ENCODE peak calls at places on chromosomes 13 and 19, in four cellular contexts. One of them, this sample, is unnamed.

GRCh38 chr19:12789098-12789903 is 2.0 kb upstream of the JUNB start:
- DNase-seq in H9: no peak
- DNase-seq in neural progenitor cell: peak; percentile 72
- DNase-seq in thoracic aorta: no peak
- DNase-seq in this sample: no peak

GRCh38 chr13:99681695-99682094 is 180.4 kb downstream of the TM9SF2 start:
- DNase-seq in H9: peak; percentile 84
- DNase-seq in neural progenitor cell: no peak
- DNase-seq in thoracic aorta: no peak
- DNase-seq in this sample: no peak

GRCh38 chr13:79309690-79310089 is 96.4 kb downstream of the RBM26 start:
- DNase-seq in H9: no peak
- DNase-seq in neural progenitor cell: no peak
- DNase-seq in thoracic aorta: no peak
- DNase-seq in this sample: no peak

GRCh38 chr19:8208119-8208709 is 956 bp upstream of the CERS4 start:
- DNase-seq in H9: peak; percentile 76
- DNase-seq in neural progenitor cell: peak; percentile 28
- DNase-seq in thoracic aorta: no peak
- DNase-seq in this sample: peak; percentile 54

GRCh38 chr19:11227201-11227886 is 12.1 kb upstream of the ANGPTL8 start:
- DNase-seq in H9: peak; percentile 98
- DNase-seq in neural progenitor cell: peak; percentile 28
- DNase-seq in thoracic aorta: no peak
- DNase-seq in this sample: no peak

GRCh38 chr19:34985249-34986022 is 14.7 kb upstream of the GRAMD1A start:
- DNase-seq in H9: peak; percentile 67
- DNase-seq in neural progenitor cell: peak; percentile 38
- DNase-seq in thoracic aorta: no peak
- DNase-seq in this sample: peak; percentile 63

GRCh38 chr13:50136678-50137077 is 121.4 kb downstream of the KCNRG start:
- DNase-seq in H9: no peak
- DNase-seq in neural progenitor cell: no peak
- DNase-seq in thoracic aorta: no peak
- DNase-seq in this sample: no peak

GRCh38 chr13:110914293-110915056 is 394 bp downstream of the ANKRD10 start:
- DNase-seq in H9: peak; percentile 56
- DNase-seq in neural progenitor cell: peak; percentile 90
- DNase-seq in thoracic aorta: peak; percentile 21
- DNase-seq in this sample: peak; percentile 90

GRCh38 chr19:29277107-29277506 is 64.2 kb upstream of the UQCRFS1 start:
- DNase-seq in H9: peak; percentile 82
- DNase-seq in neural progenitor cell: peak; percentile 46
- DNase-seq in thoracic aorta: no peak
- DNase-seq in this sample: no peak

GRCh38 chr19:10553943-10554381 is 10.3 kb downstream of the ATG4D start:
- DNase-seq in H9: no peak
- DNase-seq in neural progenitor cell: no peak
- DNase-seq in thoracic aorta: no peak
- DNase-seq in this sample: no peak

GRCh38 chr13:39777527-39778061 is 122.1 kb downstream of the COG6 start:
- DNase-seq in H9: no peak
- DNase-seq in neural progenitor cell: peak; percentile 41
- DNase-seq in thoracic aorta: no peak
- DNase-seq in this sample: no peak

DNA sequence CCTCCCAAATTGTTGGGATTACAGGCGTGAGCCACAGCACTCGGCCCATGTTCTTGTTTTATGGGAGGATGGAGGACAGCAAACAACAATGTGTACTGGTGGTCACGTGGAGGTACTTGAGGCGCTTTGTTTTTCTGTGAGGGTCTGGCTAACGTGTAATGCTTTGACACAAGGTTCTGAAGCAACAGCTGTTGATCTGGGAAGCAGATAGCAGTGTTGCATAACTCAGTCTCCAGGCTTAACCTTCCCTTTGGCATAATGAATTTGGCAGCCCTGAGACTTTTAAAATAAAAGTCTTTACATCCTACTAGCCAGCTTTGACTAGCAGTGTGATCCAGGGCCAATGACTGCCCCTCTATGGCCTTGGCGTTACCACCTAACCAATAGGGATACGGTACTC is 6.9 kb upstream of the ZNF580 start:
- DNase-seq in H9: no peak
- DNase-seq in neural progenitor cell: no peak
- DNase-seq in thoracic aorta: no peak
- DNase-seq in this sample: no peak
- H3K27ac ChIP-seq in H9: no peak overlapping the region
- H3K27ac ChIP-seq in neural progenitor cell: no peak overlapping the region
- H3K27ac ChIP-seq in thoracic aorta: no peak overlapping the region
- H3K27ac ChIP-seq in this sample: peak overlapping the region; percentile 99

GRCh38 chr19:44401108-44401786 is at the start of gene ZNF285:
- DNase-seq in H9: peak; percentile 97
- DNase-seq in neural progenitor cell: peak; percentile 98
- DNase-seq in thoracic aorta: peak; percentile 52
- DNase-seq in this sample: peak; percentile 92
- H3K27ac ChIP-seq in H9: no peak within 1 kb of the TSS
- H3K27ac ChIP-seq in neural progenitor cell: no peak within 1 kb of the TSS
- H3K27ac ChIP-seq in thoracic aorta: no peak within 1 kb of the TSS
- H3K27ac ChIP-seq in this sample: no peak within 1 kb of the TSS

GRCh38 chr19:3046621-3047306 is 15.5 kb downstream of the TLE5 start:
- DNase-seq in H9: peak; percentile 74
- DNase-seq in neural progenitor cell: peak; percentile 93
- DNase-seq in thoracic aorta: no peak
- DNase-seq in this sample: peak; percentile 49

GRCh38 chr19:3049089-3049488 is 13.2 kb downstream of the TLE5 start:
- DNase-seq in H9: no peak
- DNase-seq in neural progenitor cell: no peak
- DNase-seq in thoracic aorta: no peak
- DNase-seq in this sample: no peak

GRCh38 chr19:3047307-3048189 is 14.7 kb downstream of the TLE5 start:
- DNase-seq in H9: peak; percentile 85
- DNase-seq in neural progenitor cell: peak; percentile 92
- DNase-seq in thoracic aorta: peak; percentile 41
- DNase-seq in this sample: peak; percentile 84

GRCh38 chr19:3048190-3048533 is 14.1 kb downstream of the TLE5 start:
- DNase-seq in H9: no peak
- DNase-seq in neural progenitor cell: no peak
- DNase-seq in thoracic aorta: no peak
- DNase-seq in this sample: no peak

GRCh38 chr19:3045885-3046603 is 16.3 kb downstream of the TLE5 start:
- DNase-seq in H9: peak; percentile 73
- DNase-seq in neural progenitor cell: peak; percentile 88
- DNase-seq in thoracic aorta: no peak
- DNase-seq in this sample: no peak
- H3K27ac ChIP-seq in H9: no peak overlapping the region
- H3K27ac ChIP-seq in neural progenitor cell: no peak overlapping the region
- H3K27ac ChIP-seq in thoracic aorta: no peak overlapping the region
- H3K27ac ChIP-seq in this sample: no peak overlapping the region

GRCh38 chr13:46639033-46639981 is 86.3 kb downstream of the LRCH1 start:
- DNase-seq in H9: no peak
- DNase-seq in neural progenitor cell: no peak
- DNase-seq in thoracic aorta: no peak
- DNase-seq in this sample: no peak

GRCh38 chr13:46642254-46642653 is 89.3 kb downstream of the LRCH1 start:
- DNase-seq in H9: no peak
- DNase-seq in neural progenitor cell: no peak
- DNase-seq in thoracic aorta: no peak
- DNase-seq in this sample: no peak

GRCh38 chr13:46641274-46642081 is 88.5 kb downstream of the LRCH1 start:
- DNase-seq in H9: no peak
- DNase-seq in neural progenitor cell: no peak
- DNase-seq in thoracic aorta: no peak
- DNase-seq in this sample: no peak

GRCh38 chr13:46643165-46643777 is 90.3 kb downstream of the LRCH1 start:
- DNase-seq in H9: no peak
- DNase-seq in neural progenitor cell: no peak
- DNase-seq in thoracic aorta: no peak
- DNase-seq in this sample: no peak

DNA sequence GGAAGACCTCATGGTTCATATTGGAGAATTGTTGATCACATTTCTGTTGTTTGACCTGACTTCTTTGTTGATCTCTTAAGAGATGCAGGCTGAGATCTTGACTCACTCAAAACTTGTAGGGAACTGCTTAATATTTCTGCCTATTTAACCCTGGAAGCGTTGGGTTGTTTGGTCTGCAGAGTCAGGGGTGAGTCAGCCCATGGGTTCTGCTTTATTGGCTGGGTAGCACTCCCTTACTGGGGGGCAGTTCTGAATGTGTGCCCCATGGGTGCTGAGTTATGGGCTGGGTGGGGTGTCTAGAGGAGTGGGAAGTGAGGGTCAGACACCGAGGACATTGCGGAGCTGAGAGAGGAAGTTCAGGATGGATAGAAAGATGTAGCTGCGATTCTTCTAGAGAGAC is 87.9 kb downstream of the LRCH1 start:
- DNase-seq in H9: no peak
- DNase-seq in neural progenitor cell: no peak
- DNase-seq in thoracic aorta: no peak
- DNase-seq in this sample: no peak
- H3K27ac ChIP-seq in H9: no peak overlapping the region
- H3K27ac ChIP-seq in neural progenitor cell: no peak overlapping the region
- H3K27ac ChIP-seq in thoracic aorta: peak overlapping the region; percentile 68
- H3K27ac ChIP-seq in this sample: no peak overlapping the region

GRCh38 chr13:46143239-46143701 is 38.4 kb upstream of the CPB2 start:
- DNase-seq in H9: no peak
- DNase-seq in neural progenitor cell: no peak
- DNase-seq in thoracic aorta: no peak
- DNase-seq in this sample: no peak
- H3K27ac ChIP-seq in H9: no peak overlapping the region
- H3K27ac ChIP-seq in neural progenitor cell: no peak overlapping the region
- H3K27ac ChIP-seq in thoracic aorta: no peak overlapping the region
- H3K27ac ChIP-seq in this sample: no peak overlapping the region

This sample was measured in lower lobe of right lung.